ENCODE peak calls at places on chromosomes 4 and X, in nine cellular contexts. J is pons; H is hepatocyte; X is NCI-H1105 treated with DMSO at 0.1 percent for 48 hours; L is ascending aorta; D is choroid plexus epithelial cell; V is bronchial epithelial cell; K is activated CD8-positive, alpha-beta memory T cell treated with anti-CD3 and anti-CD28 coated beads, Interleukin-2, amount 10 ng/mL, durations not matched to agents 7 days and 5 days; I is T-cell. S is an unnamed sample.

GRCh38 chrX:122941801-122942200 is 242.3 kb upstream of the GRIA3 start:
- DNase-seq in H (no peak), X (peak; percentile 57), D (no peak), L (no peak), I (no peak), K (no peak), V (peak; percentile 46), J (no peak), S (no peak)

GRCh38 chr4:109290918-109291317 is 11.5 kb downstream of the COL25A1 start:
- DNase-seq in X (no peak), L (no peak), V (peak; percentile 10), D (no peak), H (no peak), I (no peak), J (no peak), K (no peak), S (no peak)

GRCh38 chr4:159071969-159072765 is 30.7 kb upstream of the RAPGEF2 start:
- DNase-seq in J (no peak), K (no peak), I (no peak), H (no peak), D (peak; percentile 69), X (no peak), V (peak; percentile 22), L (no peak), S (no peak)

GRCh38 chrX:39528161-39528560 is 569.6 kb downstream of the BCOR start:
- DNase-seq in J (no peak), I (no peak), V (no peak), D (no peak), H (no peak), L (no peak), K (no peak), X (no peak), S (no peak)

GRCh38 chrX:103779156-103779555 is 2.5 kb downstream of the PLP1 start:
- DNase-seq in D (peak; percentile 37), K (no peak), X (peak; percentile 73), I (no peak), V (no peak), J (peak; percentile 46), L (no peak), H (no peak), S (no peak)

GRCh38 chr4:82889287-82889686 is 1.7 kb downstream of the SEC31A start:
- DNase-seq in D (no peak), H (peak; percentile 7), X (no peak), J (no peak), L (no peak), K (no peak), V (no peak), I (no peak), S (no peak)

GRCh38 chrX:130024127-130024526 is 41.7 kb downstream of the BCORL1 start:
- DNase-seq in X (no peak), J (peak; percentile 31), L (peak; percentile 87), V (peak; percentile 73), I (peak; percentile 75), D (peak; percentile 62), H (peak; percentile 28), K (peak; percentile 92), S (peak; percentile 52)

GRCh38 chr4:92307156-92307555 is 3.4 kb downstream of the GRID2 start:
- DNase-seq in H (no peak), X (no peak), I (no peak), K (no peak), L (no peak), J (peak; percentile 49), V (no peak), D (no peak), S (no peak)

GRCh38 chr4:176840166-176840565 is 47.4 kb upstream of the VEGFC start:
- DNase-seq in I (no peak), K (no peak), V (no peak), L (no peak), D (peak; percentile 71), X (no peak), J (no peak), H (no peak), S (no peak)

GRCh38 chrX:21412883-21413282 is 38.7 kb downstream of the CNKSR2 start:
- DNase-seq in J (no peak), I (no peak), K (no peak), L (no peak), H (no peak), V (peak; percentile 43), X (no peak), D (peak; percentile 2), S (no peak)